ENCODE peak calls at places on chromosomes 5 and 9, in seven cellular contexts. H, G, V, S, D, A and J are unnamed samples.

GRCh38 chr9:115524467-115525059 is 406.6 kb upstream of the TNC start:
- DNase-seq in S (peak), G (peak), V (peak), D (no peak), A (peak), H (peak), J (peak)

GRCh38 chr9:9753266-9753665 is 859.5 kb downstream of the PTPRD start:
- DNase-seq in S (no peak), V (no peak), D (no peak), H (no peak), G (peak), A (no peak), J (no peak)

GRCh38 chr5:82470185-82470584 is 192.0 kb upstream of the RPS23 start:
- DNase-seq in S (no peak), G (no peak), A (no peak), D (no peak), H (peak), V (no peak), J (no peak)

GRCh38 chr5:152912924-152913323 is 507.8 kb upstream of the NMUR2 start:
- DNase-seq in V (no peak), D (no peak), A (no peak), S (no peak), G (no peak), H (no peak), J (no peak)

GRCh38 chr5:522899-523657 is 1.2 kb downstream of the SLC9A3 start:
- DNase-seq in A (no peak), S (no peak), H (no peak), G (peak), V (no peak), D (no peak), J (no peak)

GRCh38 chr5:27845248-27845647 is 806.9 kb upstream of the CDH9 start:
- DNase-seq in G (no peak), D (no peak), A (no peak), V (no peak), H (no peak), S (no peak), J (no peak)

GRCh38 chr9:93475856-93476255 is 22.5 kb upstream of the FAM120AOS start:
- DNase-seq in V (no peak), A (no peak), G (no peak), S (no peak), D (no peak), H (no peak), J (no peak)

GRCh38 chr9:93595861-93596365 is 19.5 kb downstream of the PHF2 start:
- DNase-seq in D (no peak), A (no peak), V (no peak), S (no peak), G (no peak), H (no peak), J (no peak)

GRCh38 chr9:89191004-89191403 is 12.4 kb upstream of the SHC3 start:
- DNase-seq in V (no peak), H (no peak), G (no peak), D (no peak), A (no peak), S (no peak), J (no peak)

GRCh38 chr5:176875783-176876505 is 23.2 kb downstream of the HK3 start:
- DNase-seq in D (peak), A (no peak), H (no peak), G (no peak), V (no peak), S (no peak), J (no peak)

GRCh38 chr5:11683666-11684065 is 220.6 kb downstream of the CTNND2 start:
- DNase-seq in A (no peak), H (no peak), V (no peak), G (no peak), D (no peak), S (no peak), J (no peak)

GRCh38 chr9:28155671-28156070 is 582.4 kb upstream of the C9orf72 start:
- DNase-seq in G (no peak), V (no peak), A (no peak), D (no peak), S (no peak), H (no peak), J (no peak)

GRCh38 chr5:146697211-146697610 is 181.2 kb upstream of the GPR151 start:
- DNase-seq in V (no peak), G (no peak), S (no peak), A (no peak), D (no peak), H (no peak), J (no peak)

GRCh38 chr9:84254972-84255371 is 85.6 kb downstream of the SLC28A3 start:
- DNase-seq in S (no peak), D (no peak), H (no peak), G (no peak), V (no peak), A (no peak), J (no peak)

GRCh38 chr5:136232316-136232715 is 39.4 kb upstream of the SMIM32 start:
- DNase-seq in H (no peak), A (no peak), G (no peak), V (no peak), S (no peak), D (no peak), J (no peak)

GRCh38 chr9:128499920-128500319 is 4.6 kb upstream of the GLE1 start:
- DNase-seq in G (no peak), S (no peak), V (no peak), H (no peak), A (no peak), D (no peak), J (no peak)

GRCh38 chr5:127930311-127930710 is 153.3 kb upstream of the SLC12A2 start:
- DNase-seq in D (no peak), S (no peak), V (peak), G (no peak), H (peak), A (no peak), J (no peak)